ENCODE peak calls at places on chromosome 4, in seven cellular contexts. Z is colonic mucosa, G is upper lobe of right lung, U is ovary, V is suprapubic skin, H is IMR-90, E is neural progenitor cell. W is an unnamed sample. For H3K36me3, the result is how much of the 10 kb centered on the place peaks cover.

GRCh38 chr4:156781852-156782251 is 189.7 kb downstream of the PDGFC start:
- DNase-seq in Z (no peak), V (no peak), U (no peak), E (no peak), H (peak), G (no peak), W (no peak)

GRCh38 chr4:25223770-25224375 is 10.0 kb upstream of the PI4K2B start:
- DNase-seq in E (peak), H (peak), Z (no peak), G (no peak), U (no peak), V (no peak), W (no peak)

GRCh38 chr4:87012265-87012953 is 77.6 kb downstream of the AFF1 start:
- DNase-seq in G (no peak), H (no peak), U (no peak), Z (peak), E (no peak), V (no peak), W (no peak)

GRCh38 chr4:126915999-126916625 is 716.6 kb upstream of the INTU start:
- DNase-seq in Z (no peak), H (no peak), V (no peak), E (no peak), U (no peak), G (no peak), W (no peak)

GRCh38 chr4:88897180-88897579 is 159.8 kb downstream of the FAM13A start:
- DNase-seq in V (no peak), Z (no peak), U (no peak), G (no peak), H (peak), E (no peak), W (no peak)

GRCh38 chr4:7134737-7135388 is 57.5 kb upstream of the SORCS2 start:
- DNase-seq in U (peak), Z (peak), G (no peak), H (peak), E (no peak), V (peak), W (no peak)

GRCh38 chr4:108272046-108272445 is 103.3 kb upstream of the LEF1 start:
- DNase-seq in E (no peak), U (no peak), G (no peak), H (peak), Z (no peak), V (no peak), W (no peak)

GRCh38 chr4:97104006-97104405 is 1039.3 kb downstream of the STPG2 start:
- DNase-seq in V (no peak), Z (no peak), H (no peak), U (no peak), G (no peak), E (no peak), W (no peak)

GRCh38 chr4:68373513-68373912 is 23.6 kb upstream of the YTHDC1 start:
- DNase-seq in U (peak), G (peak), Z (peak), H (peak), E (peak), V (peak), W (peak)

GRCh38 chr4:44760142-44760898 is 34.0 kb upstream of the GNPDA2 start:
- DNase-seq in Z (no peak), E (peak), V (no peak), U (no peak), G (no peak), H (peak), W (no peak)

GRCh38 chr4:52037730-52038108 is 380 bp downstream of the SGCB start:
- DNase-seq in E (peak), G (no peak), V (peak), Z (peak), U (peak), H (peak), W (no peak)

GRCh38 chr4:105092356-105092755 is 54.3 kb upstream of the TET2 start:
- DNase-seq in V (no peak), E (no peak), Z (peak), H (peak), U (no peak), G (no peak), W (no peak)

GRCh38 chr4:41320278-41320677 is 63.5 kb downstream of the UCHL1 start:
- DNase-seq in Z (no peak), E (no peak), G (no peak), V (no peak), H (no peak), U (no peak), W (no peak)

GRCh38 chr4:40221744-40222143 is 24.9 kb downstream of the RHOH start:
- DNase-seq in H (no peak), Z (no peak), E (no peak), V (no peak), G (no peak), U (no peak), W (no peak)
- H3K36me3 ChIP-seq in H (under half), Z (under half), E (under half), V (under half), G (under half), U (under half), W (under half)

DNA sequence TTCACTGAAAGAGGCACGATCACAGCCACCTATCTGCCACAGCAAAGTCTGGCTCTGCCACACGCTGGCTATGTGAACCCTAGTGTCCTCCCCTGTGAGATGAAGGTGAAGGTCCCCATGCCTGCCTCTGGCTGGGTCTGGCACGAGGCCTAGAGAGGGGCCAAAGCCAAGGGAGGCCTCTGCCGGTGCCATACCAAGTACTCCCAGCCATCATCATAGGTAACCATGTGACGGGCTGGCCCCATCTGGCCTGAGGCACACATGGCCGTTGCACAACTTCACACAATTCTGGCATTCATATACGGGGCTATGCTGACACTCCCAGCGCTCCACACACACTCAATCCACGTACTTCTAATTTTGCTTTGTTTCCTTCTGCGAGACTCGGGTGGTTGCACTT is 15.3 kb downstream of the NOP14 start:
- DNase-seq in E (no peak), H (no peak), G (no peak), Z (no peak), V (no peak), U (no peak), W (no peak)
- H3K4me3 ChIP-seq in E (no peak), H (no peak), G (no peak), Z (no peak), V (no peak), U (no peak), W (no peak)

GRCh38 chr4:55528495-55528894 is 18.2 kb downstream of the CLOCK start:
- DNase-seq in U (no peak), Z (no peak), H (no peak), E (no peak), V (no peak), G (no peak), W (no peak)
- H3K27ac ChIP-seq in U (no peak), Z (no peak), H (no peak), E (no peak), V (no peak), G (no peak), W (no peak)

GRCh38 chr4:1708581-1708980 is 3.5 kb downstream of the SLBP start:
- DNase-seq in U (no peak), E (no peak), V (no peak), H (no peak), Z (no peak), G (no peak), W (no peak)

GRCh38 chr4:1705732-1706131 is 6.4 kb downstream of the SLBP start:
- DNase-seq in U (no peak), G (peak), V (no peak), E (no peak), H (no peak), Z (no peak), W (peak)

GRCh38 chr4:1711055-1711905 is 839 bp downstream of the SLBP start:
- DNase-seq in E (peak), H (peak), V (no peak), Z (peak), U (peak), G (peak), W (peak)

GRCh38 chr4:1703880-1704279 is 8.2 kb downstream of the SLBP start:
- DNase-seq in U (no peak), V (no peak), E (no peak), Z (no peak), H (no peak), G (no peak), W (no peak)

DNA sequence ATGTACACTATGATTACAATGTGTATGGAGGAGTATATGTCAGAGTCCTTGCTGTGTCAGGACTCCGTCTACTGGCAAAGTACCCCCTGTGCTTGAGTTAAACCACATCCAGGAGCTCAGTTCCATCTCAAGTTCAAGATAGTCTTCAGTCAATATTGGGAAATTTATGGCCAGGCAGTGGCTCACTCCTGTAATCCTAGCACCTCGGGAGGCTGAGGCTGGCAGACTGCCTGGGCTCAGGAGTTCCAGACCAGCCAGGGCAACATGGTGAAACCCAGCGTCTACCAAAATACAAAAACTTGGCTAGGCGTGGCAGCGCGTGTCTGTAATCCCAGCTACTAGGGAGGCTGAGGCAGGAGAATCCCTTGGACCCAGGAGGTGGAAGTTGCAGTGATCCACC is 5.8 kb downstream of the SLBP start:
- DNase-seq in H (no peak), Z (no peak), E (no peak), V (no peak), G (peak), U (no peak), W (peak)
- H3K36me3 ChIP-seq in H (under half), Z (under half), E (under half), V (under half), G (under half), U (under half), W (half or more)

DNA sequence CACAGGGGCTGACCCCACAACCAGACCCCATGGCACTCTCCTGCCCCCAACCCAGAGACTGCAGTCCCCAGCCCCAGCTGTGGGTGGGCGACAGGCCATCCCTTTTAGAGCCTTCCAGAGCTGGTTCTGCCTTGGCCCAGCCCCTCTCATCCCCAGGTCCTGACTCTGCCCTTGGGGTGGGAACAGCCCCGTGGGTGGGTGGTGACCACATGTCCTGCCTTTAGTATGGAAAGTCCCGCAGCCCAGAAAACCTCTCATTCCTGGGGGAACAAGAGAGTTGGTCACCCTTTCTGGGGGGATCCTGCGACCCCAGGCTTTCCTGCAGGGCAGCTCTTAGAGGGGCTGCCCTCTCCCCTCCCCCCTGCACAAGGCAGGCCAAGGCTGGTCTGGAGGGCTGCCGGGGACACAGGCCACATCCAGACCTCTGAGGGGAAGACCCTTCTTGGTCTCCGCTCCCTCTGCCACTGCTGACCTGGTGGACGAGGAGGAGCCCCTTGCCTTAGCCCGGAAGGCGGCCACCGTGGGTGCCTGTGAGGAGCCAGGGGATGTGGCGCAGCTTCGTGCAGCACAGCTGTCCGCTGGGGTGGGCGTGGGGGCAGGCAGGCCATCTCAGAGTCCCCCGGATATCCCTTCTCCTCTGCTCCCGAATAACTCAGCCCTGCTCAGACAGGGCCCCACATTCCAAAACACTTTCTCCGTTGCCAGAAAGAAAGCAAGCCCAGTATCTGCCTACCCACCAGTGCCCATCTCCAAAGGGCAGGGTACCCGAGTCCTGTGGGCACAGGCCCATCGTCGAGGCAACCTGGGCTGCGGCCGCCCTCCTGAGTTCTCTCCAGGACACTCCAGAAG is 6.7 kb upstream of the MXD4 start:
- DNase-seq in V (no peak), U (peak), G (no peak), E (no peak), H (no peak), Z (no peak), W (no peak)
- H3K4me3 ChIP-seq in V (no peak), U (no peak), G (no peak), E (no peak), H (no peak), Z (no peak), W (no peak)

GRCh38 chr4:151771664-151772063 is 10.9 kb upstream of the GATB start:
- DNase-seq in G (no peak), E (no peak), H (no peak), U (no peak), V (no peak), Z (no peak), W (no peak)

GRCh38 chr4:151777471-151777870 is 16.7 kb upstream of the GATB start:
- DNase-seq in Z (no peak), V (no peak), U (no peak), E (no peak), G (no peak), H (no peak), W (no peak)

GRCh38 chr4:151772322-151772721 is 11.5 kb upstream of the GATB start:
- DNase-seq in H (no peak), U (no peak), G (no peak), E (no peak), Z (no peak), V (no peak), W (no peak)

GRCh38 chr4:151770154-151770553 is 9.3 kb upstream of the GATB start:
- DNase-seq in Z (no peak), U (no peak), G (no peak), H (no peak), V (no peak), E (no peak), W (no peak)

DNA sequence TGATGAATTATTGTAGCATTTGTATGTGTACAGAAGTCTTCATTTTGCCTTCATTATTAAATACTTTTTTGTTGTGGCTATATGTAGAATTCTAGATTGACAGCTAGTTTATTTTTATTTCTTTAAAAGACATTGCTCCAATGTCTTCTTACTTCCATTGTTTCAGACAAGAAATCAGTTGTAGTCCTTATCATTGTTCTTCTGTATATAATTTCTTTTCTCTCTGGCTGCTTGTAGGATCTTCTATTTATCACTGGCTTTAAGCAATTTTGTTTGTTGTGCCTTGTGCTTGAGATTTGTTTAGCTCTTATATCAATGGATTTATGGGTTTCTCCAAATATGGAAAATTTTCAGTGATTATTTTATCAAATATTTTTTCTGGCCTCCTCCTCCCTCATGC is 13.5 kb upstream of the GATB start:
- DNase-seq in E (no peak), V (no peak), G (no peak), Z (no peak), H (no peak), U (no peak), W (no peak)
- H3K27ac ChIP-seq in E (no peak), V (no peak), G (no peak), Z (no peak), H (no peak), U (no peak), W (no peak)

W was measured in lower lobe of right lung.